ENCODE peak calls at places on chromosomes 1 and 21, in eight cellular contexts. P is AG08395; E is cardiac fibroblast; L is mesothelial cell of epicardium; S is AG04449; B is astrocyte of the spinal cord; Y is progenitor cell of endocrine pancreas; Z is activated gamma-delta T cell treated with anti-CD3 and anti-CD28 coated beads, Interleukin-2, amount 50 U/mL, for 16 hours. F is an unnamed sample.

GRCh38 chr1:39754026-39754569 is 15.4 kb downstream of the PPIE start:
- DNase-seq in P (no peak), E (no peak), L (no peak), S (no peak), B (no peak), Y (no peak), Z (no peak), F (no peak)

GRCh38 chr1:89987170-89987819 is 7.6 kb upstream of the ZNF326 start:
- DNase-seq in P (peak), E (peak), L (no peak), S (no peak), B (peak), Y (no peak), Z (peak), F (peak)

GRCh38 chr1:113429461-113430153 is 39.3 kb downstream of the MAGI3 start:
- DNase-seq in P (no peak), E (peak), L (no peak), S (no peak), B (no peak), Y (no peak), Z (no peak), F (no peak)

GRCh38 chr1:116538527-116538926 is 32.3 kb downstream of the CD58 start:
- DNase-seq in P (peak), E (peak), L (no peak), S (no peak), B (peak), Y (no peak), Z (no peak), F (no peak)

GRCh38 chr1:3943806-3944620 is 43.9 kb upstream of the C1orf174 start:
- DNase-seq in P (no peak), E (no peak), L (no peak), S (no peak), B (no peak), Y (no peak), Z (no peak), F (no peak)

GRCh38 chr21:43313939-43314405 is 113.0 kb downstream of the SIK1 start:
- DNase-seq in P (no peak), E (no peak), L (no peak), S (no peak), B (no peak), Y (no peak), Z (no peak), F (no peak)

GRCh38 chr1:1122078-1122811 is 6.4 kb upstream of the C1orf159 start:
- DNase-seq in P (peak), E (peak), L (peak), S (no peak), B (peak), Y (peak), Z (peak), F (peak)

GRCh38 chr1:40650075-40650474 is 15.4 kb downstream of the RIMS3 start:
- DNase-seq in P (no peak), E (peak), L (no peak), S (no peak), B (no peak), Y (no peak), Z (no peak), F (no peak)

GRCh38 chr21:35989185-35989735 is 71.1 kb downstream of the SETD4 start:
- DNase-seq in P (peak), E (no peak), L (no peak), S (no peak), B (peak), Y (no peak), Z (no peak), F (no peak)

GRCh38 chr1:159884296-159884695 is 15.7 kb downstream of the CFAP45 start:
- DNase-seq in P (no peak), E (no peak), L (no peak), S (no peak), B (no peak), Y (no peak), Z (no peak), F (no peak)

GRCh38 chr1:206684478-206685255 is at the start of gene MAPKAPK2:
- DNase-seq in P (peak), E (peak), L (peak), S (no peak), B (peak), Y (peak), Z (peak), F (peak)

GRCh38 chr1:112998592-112999235 is 42.7 kb upstream of the SLC16A1 start:
- DNase-seq in P (peak), E (peak), L (no peak), S (peak), B (peak), Y (no peak), Z (no peak), F (peak)

GRCh38 chr1:24199291-24199900 is 12.3 kb upstream of the IFNLR1 start:
- DNase-seq in P (peak), E (peak), L (peak), S (no peak), B (peak), Y (peak), Z (peak), F (peak)

GRCh38 chr1:153380711-153381110 is 5.3 kb upstream of the S100A12 start:
- DNase-seq in P (no peak), E (no peak), L (no peak), S (no peak), B (no peak), Y (no peak), Z (no peak), F (no peak)

GRCh38 chr1:212691561-212692071 is 8.0 kb downstream of the BATF3 start:
- DNase-seq in P (no peak), E (no peak), L (no peak), S (no peak), B (no peak), Y (no peak), Z (no peak), F (no peak)

GRCh38 chr21:26845066-26845749 is at the start of gene ADAMTS1:
- DNase-seq in P (peak), E (peak), L (peak), S (no peak), B (peak), Y (peak), Z (no peak), F (peak)

GRCh38 chr1:87249803-87250202 is 78.9 kb upstream of the LMO4 start:
- DNase-seq in P (no peak), E (no peak), L (no peak), S (no peak), B (no peak), Y (no peak), Z (no peak), F (no peak)

GRCh38 chr1:36752431-36752830 is 269.7 kb upstream of the CSF3R start:
- DNase-seq in P (no peak), E (no peak), L (no peak), S (no peak), B (no peak), Y (no peak), Z (no peak), F (no peak)

GRCh38 chr1:66503841-66504470 is 30.0 kb upstream of the SGIP1 start:
- DNase-seq in P (peak), E (peak), L (no peak), S (no peak), B (peak), Y (no peak), Z (no peak), F (peak)

GRCh38 chr1:3671371-3672180 is 19.3 kb downstream of the TP73 start:
- DNase-seq in P (no peak), E (no peak), L (no peak), S (no peak), B (no peak), Y (no peak), Z (no peak), F (no peak)

GRCh38 chr1:241736387-241736786 is 84.3 kb downstream of the WDR64 start:
- DNase-seq in P (no peak), E (no peak), L (no peak), S (no peak), B (no peak), Y (no peak), Z (no peak), F (no peak)

GRCh38 chr1:7971024-7971423 is 9.5 kb downstream of the PARK7 start:
- DNase-seq in P (no peak), E (no peak), L (no peak), S (no peak), B (no peak), Y (no peak), Z (no peak), F (no peak)

GRCh38 chr1:109610609-109611307 is 8.7 kb downstream of the GNAT2 start:
- DNase-seq in P (no peak), E (peak), L (no peak), S (no peak), B (peak), Y (no peak), Z (no peak), F (no peak)

GRCh38 chr1:79295967-79296366 is 289.4 kb upstream of the ADGRL4 start:
- DNase-seq in P (no peak), E (peak), L (no peak), S (no peak), B (no peak), Y (no peak), Z (no peak), F (no peak)

GRCh38 chr1:229114315-229114714 is 156.6 kb upstream of the RAB4A start:
- DNase-seq in P (no peak), E (no peak), L (no peak), S (no peak), B (no peak), Y (no peak), Z (no peak), F (peak)

GRCh38 chr1:117308406-117308916 is 58.8 kb upstream of the MAN1A2 start:
- DNase-seq in P (no peak), E (no peak), L (no peak), S (no peak), B (no peak), Y (no peak), Z (no peak), F (no peak)

GRCh38 chr21:31938330-31939301 is 65.8 kb downstream of the HUNK start:
- DNase-seq in P (no peak), E (no peak), L (no peak), S (no peak), B (no peak), Y (no peak), Z (no peak), F (no peak)

GRCh38 chr1:111621050-111621449 is 1.5 kb downstream of the RAP1A start:
- DNase-seq in P (no peak), E (peak), L (no peak), S (no peak), B (no peak), Y (no peak), Z (no peak), F (no peak)

GRCh38 chr1:58720680-58721079 is 20.8 kb upstream of the MYSM1 start:
- DNase-seq in P (no peak), E (no peak), L (no peak), S (no peak), B (no peak), Y (no peak), Z (no peak), F (no peak)

GRCh38 chr1:17618558-17619247 is 79.2 kb downstream of the ARHGEF10L start:
- DNase-seq in P (no peak), E (no peak), L (no peak), S (no peak), B (no peak), Y (no peak), Z (no peak), F (no peak)

GRCh38 chr1:25871704-25872494 is 3.6 kb downstream of the PAQR7 start:
- DNase-seq in P (no peak), E (no peak), L (no peak), S (no peak), B (no peak), Y (no peak), Z (no peak), F (no peak)

GRCh38 chr1:113103048-113103447 is 30.1 kb downstream of the LRIG2 start:
- DNase-seq in P (no peak), E (no peak), L (no peak), S (no peak), B (no peak), Y (no peak), Z (no peak), F (no peak)

GRCh38 chr21:42520628-42521253 is 7.1 kb downstream of the SLC37A1 start:
- DNase-seq in P (no peak), E (no peak), L (no peak), S (no peak), B (no peak), Y (no peak), Z (no peak), F (no peak)

GRCh38 chr1:199009447-199009846 is 370.6 kb downstream of the PTPRC start:
- DNase-seq in P (no peak), E (no peak), L (no peak), S (no peak), B (no peak), Y (no peak), Z (no peak), F (no peak)

GRCh38 chr1:230964896-230965295 is 13.8 kb downstream of the TTC13 start:
- DNase-seq in P (no peak), E (no peak), L (no peak), S (no peak), B (no peak), Y (no peak), Z (no peak), F (no peak)